ENCODE peak calls at places on chromosomes 3 and 15, in eight cellular contexts. K, H, X, B, A, N, O and I are unnamed samples.

GRCh38 chr3:149494022-149494758 is 19.7 kb downstream of the TM4SF4 start:
- DNase-seq in K (no peak), H (peak; percentile 72), X (peak; percentile 85), B (peak; percentile 39), A (peak; percentile 49), N (peak; percentile 82), O (peak; percentile 58), I (no peak)

GRCh38 chr3:129665024-129665768 is 58.7 kb upstream of the PLXND1 start:
- DNase-seq in K (no peak), H (no peak), X (no peak), B (peak; percentile 70), A (no peak), N (no peak), O (no peak), I (no peak)

GRCh38 chr15:60003243-60004018 is 680 bp upstream of the FOXB1 start:
- DNase-seq in K (no peak), H (no peak), X (no peak), B (no peak), A (no peak), N (no peak), O (no peak), I (no peak)

GRCh38 chr3:77079988-77080585 is 40.2 kb downstream of the ROBO2 start:
- DNase-seq in K (no peak), H (no peak), X (no peak), B (no peak), A (no peak), N (no peak), O (no peak), I (no peak)

GRCh38 chr15:49645937-49646336 is 25.1 kb downstream of the DTWD1 start:
- DNase-seq in K (no peak), H (no peak), X (no peak), B (peak; percentile 79), A (peak; percentile 33), N (no peak), O (no peak), I (no peak)

GRCh38 chr3:45088959-45089358 is 57.2 kb downstream of the CDCP1 start:
- DNase-seq in K (no peak), H (no peak), X (no peak), B (no peak), A (no peak), N (no peak), O (no peak), I (no peak)

GRCh38 chr3:149541091-149541491 is 66.6 kb downstream of the TM4SF4 start:
- DNase-seq in K (no peak), H (peak; percentile 32), X (no peak), B (peak; percentile 60), A (no peak), N (no peak), O (no peak), I (no peak)

GRCh38 chr15:100111103-100112060 is 230.4 kb downstream of the ADAMTS17 start:
- DNase-seq in K (no peak), H (no peak), X (no peak), B (peak; percentile 85), A (peak; percentile 77), N (peak; percentile 80), O (no peak), I (no peak)

GRCh38 chr15:67563092-67563491 is 20.6 kb downstream of the MAP2K5 start:
- DNase-seq in K (no peak), H (no peak), X (no peak), B (no peak), A (no peak), N (no peak), O (no peak), I (no peak)

GRCh38 chr3:43243590-43244587 is 42.5 kb upstream of the SNRK start:
- DNase-seq in K (no peak), H (no peak), X (no peak), B (no peak), A (no peak), N (no peak), O (no peak), I (no peak)

GRCh38 chr3:152811974-152812760 is 22.8 kb upstream of the P2RY1 start:
- DNase-seq in K (no peak), H (no peak), X (peak; percentile 10), B (no peak), A (no peak), N (peak; percentile 13), O (no peak), I (no peak)

GRCh38 chr3:125125822-125126245 is 70.0 kb upstream of the HEG1 start:
- DNase-seq in K (no peak), H (no peak), X (no peak), B (peak; percentile 100), A (no peak), N (peak; percentile 57), O (no peak), I (no peak)

GRCh38 chr15:95840004-95840403 is 490.5 kb upstream of the NR2F2 start:
- DNase-seq in K (no peak), H (no peak), X (no peak), B (peak; percentile 87), A (no peak), N (peak; percentile 26), O (no peak), I (no peak)

GRCh38 chr15:62928242-62928995 is 114.1 kb upstream of the TPM1 start:
- DNase-seq in K (no peak), H (peak; percentile 76), X (peak; percentile 33), B (peak; percentile 100), A (no peak), N (peak; percentile 37), O (no peak), I (no peak)

GRCh38 chr3:58093573-58094195 is 85.5 kb downstream of the FLNB start:
- DNase-seq in K (no peak), H (peak; percentile 33), X (no peak), B (peak; percentile 87), A (no peak), N (no peak), O (no peak), I (no peak)

GRCh38 chr3:171991166-171991565 is 48.2 kb upstream of the FNDC3B start:
- DNase-seq in K (no peak), H (no peak), X (no peak), B (no peak), A (no peak), N (no peak), O (no peak), I (no peak)

GRCh38 chr15:99403597-99403996 is 152.3 kb downstream of the LRRC28 start:
- DNase-seq in K (no peak), H (no peak), X (no peak), B (no peak), A (no peak), N (no peak), O (no peak), I (no peak)

GRCh38 chr15:25136119-25136518 is 181.3 kb downstream of the SNRPN start:
- DNase-seq in K (no peak), H (no peak), X (peak; percentile 45), B (no peak), A (no peak), N (no peak), O (no peak), I (no peak)
- TF ChIP-seq CTCF in K (no peak), H (no peak), X (peak; percentile 18), B (peak; percentile 17), A (peak; percentile 8), N (peak; percentile 10), O (no peak), I (no peak)

GRCh38 chr3:168870892-168871291 is 775.2 kb upstream of the GOLIM4 start:
- DNase-seq in K (no peak), H (no peak), X (no peak), B (peak; percentile 27), A (no peak), N (no peak), O (no peak), I (no peak)
- H3K4me1 ChIP-seq in K (no peaks in the 10 kb centered on the region), H (peaks cover 16% of the 10 kb centered on the region), X (no peaks in the 10 kb centered on the region), B (no peaks in the 10 kb centered on the region), A (no peaks in the 10 kb centered on the region), N (peaks cover 37% of the 10 kb centered on the region), O (no peaks in the 10 kb centered on the region), I (peaks cover 12% of the 10 kb centered on the region)

DNA sequence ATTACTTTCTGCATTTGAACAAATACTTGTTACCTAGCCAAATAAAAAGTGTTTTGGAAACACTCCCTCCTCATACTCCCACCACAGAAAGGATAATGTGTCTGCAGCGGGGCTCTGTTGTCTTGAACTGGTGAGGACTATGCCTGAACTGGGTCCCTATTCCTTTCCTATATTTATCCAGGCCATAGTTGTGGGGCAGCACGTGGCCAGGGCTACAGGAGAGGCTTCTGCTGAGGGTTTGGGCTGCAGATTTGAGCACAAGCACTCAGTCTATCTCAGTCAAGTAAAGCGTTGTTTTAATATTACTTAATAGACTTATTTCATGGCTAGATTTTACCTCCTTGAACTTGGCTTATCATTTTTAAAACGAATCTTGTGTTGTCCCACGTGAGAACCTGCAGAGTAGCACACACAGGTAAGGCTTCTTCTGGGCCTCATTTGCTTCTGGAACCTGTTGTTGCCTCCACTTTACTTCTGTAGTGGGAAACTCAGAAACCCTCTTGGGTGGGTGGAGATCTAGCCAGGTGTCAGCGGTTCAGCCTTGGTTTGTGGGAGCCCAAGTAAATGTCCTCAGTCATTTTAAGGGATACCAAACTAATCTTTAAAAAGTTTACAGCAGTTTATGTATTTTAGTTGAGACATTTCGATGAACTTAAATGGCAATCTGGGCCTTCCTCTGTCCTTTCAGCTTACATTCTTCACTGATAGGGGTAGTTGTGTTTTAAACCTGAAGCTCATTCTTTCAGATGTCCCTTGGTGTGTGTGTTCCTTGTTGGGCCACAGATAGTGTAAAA is 51.1 kb downstream of the TRIM71 start:
- DNase-seq in K (no peak), H (no peak), X (no peak), B (no peak), A (no peak), N (no peak), O (no peak), I (no peak)
- H3K4me3 ChIP-seq in K (no peak overlapping the region), H (no peak overlapping the region), X (no peak overlapping the region), B (no peak overlapping the region), A (no peak overlapping the region), N (no peak overlapping the region), O (no peak overlapping the region), I (no peak overlapping the region)

GRCh38 chr3:135239485-135239884 is 444.4 kb downstream of the EPHB1 start:
- DNase-seq in K (no peak), H (no peak), X (no peak), B (no peak), A (no peak), N (no peak), O (no peak), I (no peak)

GRCh38 chr3:135238201-135238600 is 443.1 kb downstream of the EPHB1 start:
- DNase-seq in K (no peak), H (no peak), X (no peak), B (no peak), A (no peak), N (no peak), O (no peak), I (no peak)

GRCh38 chr3:135235541-135235940 is 440.5 kb downstream of the EPHB1 start:
- DNase-seq in K (no peak), H (no peak), X (no peak), B (no peak), A (no peak), N (no peak), O (no peak), I (no peak)

GRCh38 chr3:135238866-135239434 is 443.9 kb downstream of the EPHB1 start:
- DNase-seq in K (no peak), H (no peak), X (no peak), B (no peak), A (no peak), N (no peak), O (no peak), I (no peak)

DNA sequence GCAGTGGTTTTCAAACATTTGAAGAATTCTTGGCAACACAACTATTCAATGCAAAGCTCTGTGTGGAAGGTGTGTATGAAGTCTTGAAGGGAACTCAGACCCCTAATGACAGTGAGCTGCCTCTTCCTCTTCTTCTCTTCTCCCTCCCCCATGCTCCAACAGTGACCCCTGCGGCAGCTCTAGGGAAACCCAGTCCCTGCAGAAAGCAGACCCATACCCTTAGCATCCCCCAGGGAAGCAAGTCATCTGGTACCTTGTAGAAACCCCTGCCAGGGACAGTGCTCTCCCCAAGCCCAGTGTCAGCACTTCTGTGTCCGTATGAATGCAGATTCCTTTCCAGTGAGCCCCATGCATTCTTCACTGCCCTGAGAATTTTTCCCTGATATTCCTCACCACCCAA is 442.3 kb downstream of the EPHB1 start:
- DNase-seq in K (no peak), H (no peak), X (no peak), B (no peak), A (no peak), N (no peak), O (no peak), I (no peak)
- TF ChIP-seq CTCF in K (no peak), H (no peak), X (no peak), B (no peak), A (no peak), N (no peak), O (no peak), I (no peak)